ENCODE peak calls at places on chromosomes 5 and 9, in five cellular contexts. U is A549, P is GM12878, D is HepG2, L is K562. W is an unnamed sample.

GRCh38 chr9:91580136-91580535 is 156.5 kb upstream of the NFIL3 start:
- DNase-seq in U (no peak), P (no peak), D (no peak), L (no peak), W (peak)

GRCh38 chr5:180825768-180826525 is 23.3 kb upstream of the MGAT1 start:
- DNase-seq in U (no peak), P (no peak), D (peak), L (no peak), W (no peak)

GRCh38 chr9:91391426-91392217 is 29.9 kb upstream of the AUH start:
- DNase-seq in U (no peak), P (no peak), D (no peak), L (no peak), W (no peak)

GRCh38 chr5:133117166-133117929 is 65.5 kb downstream of the HSPA4 start:
- DNase-seq in U (no peak), P (no peak), D (no peak), L (no peak), W (no peak)

GRCh38 chr9:126704157-126704941 is 90.6 kb downstream of the LMX1B start:
- DNase-seq in U (peak), P (no peak), D (no peak), L (peak), W (no peak)

GRCh38 chr5:132433141-132433540 is 57.4 kb downstream of the IRF1 start:
- DNase-seq in U (no peak), P (no peak), D (no peak), L (no peak), W (no peak)

GRCh38 chr9:127404631-127405030 is 7.7 kb downstream of the SLC2A8 start:
- DNase-seq in U (no peak), P (no peak), D (no peak), L (no peak), W (no peak)

GRCh38 chr5:89711526-89711925 is 698.0 kb downstream of the CETN3 start:
- DNase-seq in U (no peak), P (no peak), D (no peak), L (no peak), W (no peak)

GRCh38 chr5:107806705-107807104 is 136.0 kb upstream of the EFNA5 start:
- DNase-seq in U (peak), P (no peak), D (no peak), L (no peak), W (no peak)

GRCh38 chr9:109826554-109826953 is 46.6 kb downstream of the PALM2AKAP2 start:
- DNase-seq in U (no peak), P (no peak), D (no peak), L (no peak), W (no peak)

GRCh38 chr9:76415731-76416130 is 21.5 kb upstream of the RFK start:
- DNase-seq in U (no peak), P (no peak), D (no peak), L (no peak), W (no peak)

GRCh38 chr5:51958473-51958872 is 575.2 kb downstream of the ISL1 start:
- DNase-seq in U (no peak), P (no peak), D (no peak), L (no peak), W (no peak)

GRCh38 chr5:78630047-78630446 is 18.5 kb downstream of the LHFPL2 start:
- DNase-seq in U (no peak), P (no peak), D (no peak), L (no peak), W (no peak)

GRCh38 chr9:107491081-107492053 is 1.8 kb upstream of the KLF4 start:
- DNase-seq in U (no peak), P (no peak), D (no peak), L (no peak), W (peak)

GRCh38 chr5:58666598-58667595 is 84.0 kb downstream of the RAB3C start:
- DNase-seq in U (no peak), P (no peak), D (no peak), L (no peak), W (peak)

GRCh38 chr5:150627731-150628545 is 12.5 kb upstream of the SYNPO start:
- DNase-seq in U (no peak), P (no peak), D (no peak), L (no peak), W (no peak)

GRCh38 chr5:129172561-129172960 is 78.0 kb downstream of the ISOC1 start:
- DNase-seq in U (peak), P (no peak), D (no peak), L (no peak), W (peak)

GRCh38 chr5:77239126-77239741 is 28.8 kb downstream of the PDE8B start:
- DNase-seq in U (peak), P (no peak), D (peak), L (no peak), W (peak)

GRCh38 chr9:89596937-89597555 is 7.8 kb upstream of the GADD45G start:
- DNase-seq in U (no peak), P (no peak), D (no peak), L (no peak), W (no peak)

GRCh38 chr9:89654025-89654662 is 49.3 kb downstream of the GADD45G start:
- DNase-seq in U (no peak), P (no peak), D (no peak), L (no peak), W (no peak)

GRCh38 chr5:178213003-178213449 is 8.7 kb downstream of the HNRNPAB start:
- DNase-seq in U (no peak), P (no peak), D (no peak), L (no peak), W (no peak)

GRCh38 chr5:16456103-16456832 is 9.3 kb downstream of the ZNF622 start:
- DNase-seq in U (peak), P (no peak), D (peak), L (peak), W (peak)

GRCh38 chr5:6733411-6734242 is 20.4 kb downstream of the TENT4A start:
- DNase-seq in U (no peak), P (no peak), D (no peak), L (no peak), W (no peak)

GRCh38 chr9:35658894-35659220 is 765 bp downstream of the CCDC107 start:
- DNase-seq in U (peak), P (no peak), D (peak), L (no peak), W (no peak)
- TF ChIP-seq JUNB in U (no peak), P (no peak), D (no peak), L (no peak), W (no peak)

GRCh38 chr9:137303893-137304382 is 1.9 kb upstream of the NRARP start:
- DNase-seq in U (no peak), P (no peak), D (no peak), L (no peak), W (no peak)

GRCh38 chr9:137305788-137306545 is 3.9 kb upstream of the NRARP start:
- DNase-seq in U (no peak), P (no peak), D (no peak), L (peak), W (no peak)

GRCh38 chr9:137304383-137305059 is 2.5 kb upstream of the NRARP start:
- DNase-seq in U (no peak), P (no peak), D (no peak), L (no peak), W (no peak)

GRCh38 chr9:137306546-137307254 is 4.6 kb upstream of the NRARP start:
- DNase-seq in U (no peak), P (no peak), D (no peak), L (peak), W (no peak)

DNA sequence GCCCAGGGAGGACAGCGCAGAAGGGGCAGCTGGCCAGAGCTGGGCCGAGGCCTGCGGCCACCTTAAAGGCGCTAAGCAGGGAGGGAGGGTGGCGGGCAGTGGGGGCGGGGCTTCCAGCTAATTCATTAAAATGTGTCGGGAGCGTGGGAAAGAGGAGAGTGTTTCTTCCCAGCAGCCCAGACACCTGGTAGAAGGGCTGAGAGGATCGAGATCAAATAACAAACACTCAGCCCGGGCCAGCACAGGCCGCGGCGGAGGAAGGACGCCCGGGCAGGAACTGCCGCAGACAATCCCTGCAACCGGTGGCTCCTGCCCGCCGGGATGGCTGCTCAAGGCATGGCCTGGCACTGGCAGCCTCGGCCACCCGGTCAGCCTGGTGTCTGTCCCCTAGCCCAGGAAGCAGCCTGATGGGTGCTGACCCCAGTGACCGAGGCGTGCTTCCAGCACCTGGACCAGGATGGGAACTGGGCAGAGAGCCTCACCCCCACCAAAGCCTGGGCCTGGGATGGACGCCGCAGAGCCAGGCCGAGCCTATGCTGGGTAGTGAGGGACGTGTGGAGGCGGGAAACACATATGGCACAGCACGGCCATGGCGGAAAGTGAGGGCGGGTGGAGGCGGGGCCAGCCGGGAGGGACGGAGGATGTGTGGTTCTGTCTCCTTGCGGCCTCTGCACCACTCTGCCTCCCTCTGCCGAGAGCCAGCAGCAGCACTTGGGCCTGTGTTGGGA is 3.2 kb upstream of the NRARP start:
- DNase-seq in U (peak), P (no peak), D (no peak), L (peak), W (peak)
- TF ChIP-seq CTCF in U (no peak), P (no peak), D (peak), L (no peak), W (no peak)

GRCh38 chr9:137339045-137339444 is 37.0 kb upstream of the NRARP start:
- DNase-seq in U (no peak), P (no peak), D (no peak), L (no peak), W (no peak)
- TF ChIP-seq JUNB in U (no peak), P (no peak), D (no peak), L (no peak), W (no peak)

GRCh38 chr9:112000743-112001142 is 104.1 kb downstream of the UGCG start:
- DNase-seq in U (no peak), P (no peak), D (no peak), L (no peak), W (peak)
- TF ChIP-seq CTCF in U (no peak), P (no peak), D (no peak), L (peak), W (peak)

W was measured in GM23338.